ENCODE peak calls at places on chromosomes 11 and 22, in four cellular contexts. Z, R, S and B are unnamed samples.

GRCh38 chr11:64916040-64916847 is 765 bp downstream of the ATG2A start:
- DNase-seq in Z (peak; percentile 89), R (no peak), S (peak; percentile 32), B (peak; percentile 50)

GRCh38 chr11:33376331-33377099 is 119.3 kb downstream of the HIPK3 start:
- DNase-seq in Z (no peak), R (no peak), S (no peak), B (no peak)

GRCh38 chr22:43011079-43011478 is 3.9 kb downstream of the PACSIN2 start:
- DNase-seq in Z (no peak), R (no peak), S (no peak), B (no peak)

GRCh38 chr22:44362249-44363040 is 49.7 kb upstream of the SHISAL1 start:
- DNase-seq in Z (peak; percentile 7), R (no peak), S (no peak), B (peak; percentile 6)

GRCh38 chr11:18392434-18393321 is 1.7 kb upstream of the LDHA start:
- DNase-seq in Z (peak; percentile 78), R (no peak), S (no peak), B (no peak)

GRCh38 chr22:23722724-23723123 is 28.2 kb downstream of the ZNF70 start:
- DNase-seq in Z (no peak), R (no peak), S (no peak), B (no peak)

GRCh38 chr22:47213571-47214230 is 451.3 kb downstream of the TBC1D22A start:
- DNase-seq in Z (peak; percentile 82), R (no peak), S (no peak), B (no peak)

GRCh38 chr11:117020873-117021564 is 77.2 kb downstream of the SIK3 start:
- DNase-seq in Z (no peak), R (no peak), S (no peak), B (no peak)

GRCh38 chr11:17544181-17544622 is at the start of gene USH1C:
- DNase-seq in Z (peak; percentile 73), R (no peak), S (no peak), B (no peak)

GRCh38 chr11:44446341-44446712 is 119.1 kb upstream of the CD82 start:
- DNase-seq in Z (no peak), R (no peak), S (no peak), B (no peak)

GRCh38 chr11:19087658-19088057 is 27.1 kb upstream of the MRGPRX2 start:
- DNase-seq in Z (no peak), R (no peak), S (no peak), B (no peak)

GRCh38 chr22:49599039-49599438 is 228.6 kb downstream of the BRD1 start:
- DNase-seq in Z (peak; percentile 71), R (no peak), S (no peak), B (no peak)

GRCh38 chr11:76005746-76006145 is 190.7 kb downstream of the UVRAG start:
- DNase-seq in Z (no peak), R (no peak), S (no peak), B (no peak)

GRCh38 chr11:93000511-93001476 is 31.3 kb downstream of the MTNR1B start:
- DNase-seq in Z (no peak), R (no peak), S (no peak), B (no peak)

GRCh38 chr22:23509571-23510302 is 70.4 kb downstream of the IGLL1 start:
- DNase-seq in Z (peak; percentile 25), R (no peak), S (no peak), B (peak; percentile 41)

GRCh38 chr11:116525961-116526495 is 246.8 kb downstream of the BUD13 start:
- DNase-seq in Z (no peak), R (no peak), S (no peak), B (no peak)

GRCh38 chr11:133339495-133340140 is 192.7 kb downstream of the OPCML start:
- DNase-seq in Z (no peak), R (no peak), S (no peak), B (no peak)

GRCh38 chr11:9906043-9906791 is 242.3 kb downstream of the SWAP70 start:
- DNase-seq in Z (no peak), R (no peak), S (no peak), B (no peak)

GRCh38 chr11:125062931-125063428 is at the start of gene SLC37A2:
- DNase-seq in Z (peak; percentile 93), R (no peak), S (peak; percentile 58), B (peak; percentile 82)

GRCh38 chr11:37006563-37006962 is 408.5 kb upstream of the RAG2 start:
- DNase-seq in Z (no peak), R (no peak), S (no peak), B (no peak)

GRCh38 chr11:64921384-64921783 is 3.1 kb upstream of the PPP2R5B start:
- DNase-seq in Z (peak; percentile 60), R (no peak), S (no peak), B (no peak)

GRCh38 chr22:35328472-35328885 is 28.8 kb downstream of the TOM1 start:
- DNase-seq in Z (peak; percentile 88), R (no peak), S (no peak), B (no peak)

GRCh38 chr11:71542856-71543743 is 5.1 kb upstream of the KRTAP5-9 start:
- DNase-seq in Z (no peak), R (no peak), S (no peak), B (no peak)

GRCh38 chr11:76266269-76266668 is 60.0 kb upstream of the WNT11 start:
- DNase-seq in Z (no peak), R (no peak), S (no peak), B (no peak)

GRCh38 chr11:106989056-106989455 is 29.2 kb downstream of the GUCY1A2 start:
- DNase-seq in Z (no peak), R (no peak), S (no peak), B (no peak)